ENCODE peak calls at places on chromosome 19, in ten cellular contexts. One of them, this sample, is unnamed.

GRCh38 chr19:1104452-1105216 is 840 bp downstream of the GPX4 start:
- DNase-seq in DND-41: peak; percentile 69
- DNase-seq in cardiac fibroblast: peak; percentile 60
- DNase-seq in T-cell: peak; percentile 40
- DNase-seq in activated T-cell treated with anti-CD3 and anti-CD28 coated beads for 24 hours: no peak
- DNase-seq in neural crest cell: peak; percentile 64
- DNase-seq in left ventricle myocardium inferior: peak; percentile 80
- DNase-seq in memory B cell: peak; percentile 90
- DNase-seq in stimulated activated CD8-positive, alpha-beta memory T cell treated with anti-CD3 and anti-CD28 coated beads, Interleukin-4, amount 100 ng/mL, for 1 hour: no peak
- DNase-seq in mesenteric fat pad: peak; percentile 95
- DNase-seq in this sample: peak; percentile 79

GRCh38 chr19:407501-408440 is 1.2 kb downstream of the C2CD4C start:
- DNase-seq in activated T-cell treated with anti-CD3 and anti-CD28 coated beads for 24 hours: no peak
- DNase-seq in DND-41: no peak
- DNase-seq in neural crest cell: no peak
- DNase-seq in left ventricle myocardium inferior: no peak
- DNase-seq in mesenteric fat pad: no peak
- DNase-seq in stimulated activated CD8-positive, alpha-beta memory T cell treated with anti-CD3 and anti-CD28 coated beads, Interleukin-4, amount 100 ng/mL, for 1 hour: no peak
- DNase-seq in memory B cell: no peak
- DNase-seq in T-cell: no peak
- DNase-seq in cardiac fibroblast: no peak
- DNase-seq in this sample: no peak

GRCh38 chr19:5692785-5693194 is 2.7 kb downstream of the RPL36 start:
- DNase-seq in neural crest cell: no peak
- DNase-seq in cardiac fibroblast: no peak
- DNase-seq in stimulated activated CD8-positive, alpha-beta memory T cell treated with anti-CD3 and anti-CD28 coated beads, Interleukin-4, amount 100 ng/mL, for 1 hour: no peak
- DNase-seq in T-cell: no peak
- DNase-seq in activated T-cell treated with anti-CD3 and anti-CD28 coated beads for 24 hours: no peak
- DNase-seq in left ventricle myocardium inferior: no peak
- DNase-seq in DND-41: no peak
- DNase-seq in mesenteric fat pad: no peak
- DNase-seq in memory B cell: no peak
- DNase-seq in this sample: no peak

GRCh38 chr19:5947435-5947834 is 30.5 kb downstream of the RANBP3 start:
- DNase-seq in stimulated activated CD8-positive, alpha-beta memory T cell treated with anti-CD3 and anti-CD28 coated beads, Interleukin-4, amount 100 ng/mL, for 1 hour: no peak
- DNase-seq in activated T-cell treated with anti-CD3 and anti-CD28 coated beads for 24 hours: no peak
- DNase-seq in T-cell: no peak
- DNase-seq in neural crest cell: no peak
- DNase-seq in cardiac fibroblast: peak; percentile 83
- DNase-seq in memory B cell: no peak
- DNase-seq in mesenteric fat pad: no peak
- DNase-seq in left ventricle myocardium inferior: peak; percentile 68
- DNase-seq in DND-41: no peak
- DNase-seq in this sample: no peak

GRCh38 chr19:48673436-48674100 is 751 bp upstream of the NTN5 start:
- DNase-seq in DND-41: no peak
- DNase-seq in neural crest cell: no peak
- DNase-seq in T-cell: no peak
- DNase-seq in mesenteric fat pad: no peak
- DNase-seq in left ventricle myocardium inferior: no peak
- DNase-seq in cardiac fibroblast: no peak
- DNase-seq in stimulated activated CD8-positive, alpha-beta memory T cell treated with anti-CD3 and anti-CD28 coated beads, Interleukin-4, amount 100 ng/mL, for 1 hour: no peak
- DNase-seq in memory B cell: no peak
- DNase-seq in activated T-cell treated with anti-CD3 and anti-CD28 coated beads for 24 hours: no peak
- DNase-seq in this sample: no peak

GRCh38 chr19:38656171-38656981 is 8.9 kb downstream of the ACTN4 start:
- DNase-seq in memory B cell: no peak
- DNase-seq in stimulated activated CD8-positive, alpha-beta memory T cell treated with anti-CD3 and anti-CD28 coated beads, Interleukin-4, amount 100 ng/mL, for 1 hour: no peak
- DNase-seq in cardiac fibroblast: peak; percentile 92
- DNase-seq in neural crest cell: no peak
- DNase-seq in mesenteric fat pad: no peak
- DNase-seq in T-cell: peak; percentile 23
- DNase-seq in activated T-cell treated with anti-CD3 and anti-CD28 coated beads for 24 hours: peak; percentile 39
- DNase-seq in left ventricle myocardium inferior: no peak
- DNase-seq in DND-41: peak; percentile 66
- DNase-seq in this sample: peak; percentile 48

GRCh38 chr19:46080561-46080960 is 39.8 kb upstream of the IGFL4 start:
- DNase-seq in DND-41: no peak
- DNase-seq in memory B cell: no peak
- DNase-seq in mesenteric fat pad: no peak
- DNase-seq in neural crest cell: no peak
- DNase-seq in cardiac fibroblast: peak; percentile 93
- DNase-seq in T-cell: no peak
- DNase-seq in activated T-cell treated with anti-CD3 and anti-CD28 coated beads for 24 hours: no peak
- DNase-seq in left ventricle myocardium inferior: no peak
- DNase-seq in stimulated activated CD8-positive, alpha-beta memory T cell treated with anti-CD3 and anti-CD28 coated beads, Interleukin-4, amount 100 ng/mL, for 1 hour: no peak
- DNase-seq in this sample: no peak

GRCh38 chr19:55137915-55138314 is 11.1 kb downstream of the TNNT1 start:
- DNase-seq in memory B cell: no peak
- DNase-seq in activated T-cell treated with anti-CD3 and anti-CD28 coated beads for 24 hours: no peak
- DNase-seq in T-cell: no peak
- DNase-seq in left ventricle myocardium inferior: no peak
- DNase-seq in neural crest cell: no peak
- DNase-seq in cardiac fibroblast: no peak
- DNase-seq in DND-41: no peak
- DNase-seq in stimulated activated CD8-positive, alpha-beta memory T cell treated with anti-CD3 and anti-CD28 coated beads, Interleukin-4, amount 100 ng/mL, for 1 hour: no peak
- DNase-seq in mesenteric fat pad: no peak
- DNase-seq in this sample: no peak

GRCh38 chr19:40270362-40271089 is 14.6 kb downstream of the AKT2 start:
- DNase-seq in stimulated activated CD8-positive, alpha-beta memory T cell treated with anti-CD3 and anti-CD28 coated beads, Interleukin-4, amount 100 ng/mL, for 1 hour: no peak
- DNase-seq in left ventricle myocardium inferior: no peak
- DNase-seq in neural crest cell: no peak
- DNase-seq in memory B cell: no peak
- DNase-seq in mesenteric fat pad: no peak
- DNase-seq in T-cell: no peak
- DNase-seq in cardiac fibroblast: no peak
- DNase-seq in activated T-cell treated with anti-CD3 and anti-CD28 coated beads for 24 hours: no peak
- DNase-seq in DND-41: no peak
- DNase-seq in this sample: no peak

GRCh38 chr19:3605361-3605760 is 1.3 kb downstream of the TBXA2R start:
- DNase-seq in T-cell: no peak
- DNase-seq in mesenteric fat pad: no peak
- DNase-seq in neural crest cell: no peak
- DNase-seq in cardiac fibroblast: no peak
- DNase-seq in left ventricle myocardium inferior: no peak
- DNase-seq in DND-41: no peak
- DNase-seq in stimulated activated CD8-positive, alpha-beta memory T cell treated with anti-CD3 and anti-CD28 coated beads, Interleukin-4, amount 100 ng/mL, for 1 hour: no peak
- DNase-seq in activated T-cell treated with anti-CD3 and anti-CD28 coated beads for 24 hours: no peak
- DNase-seq in memory B cell: no peak
- DNase-seq in this sample: no peak

GRCh38 chr19:1267441-1268391 is 1.4 kb upstream of the CIRBP start:
- DNase-seq in DND-41: no peak
- DNase-seq in T-cell: no peak
- DNase-seq in left ventricle myocardium inferior: no peak
- DNase-seq in cardiac fibroblast: peak; percentile 16
- DNase-seq in stimulated activated CD8-positive, alpha-beta memory T cell treated with anti-CD3 and anti-CD28 coated beads, Interleukin-4, amount 100 ng/mL, for 1 hour: no peak
- DNase-seq in activated T-cell treated with anti-CD3 and anti-CD28 coated beads for 24 hours: no peak
- DNase-seq in memory B cell: no peak
- DNase-seq in neural crest cell: no peak
- DNase-seq in mesenteric fat pad: no peak
- DNase-seq in this sample: no peak

GRCh38 chr19:58379276-58379675 is 1.6 kb downstream of the ZNF837 start:
- DNase-seq in activated T-cell treated with anti-CD3 and anti-CD28 coated beads for 24 hours: no peak
- DNase-seq in T-cell: no peak
- DNase-seq in mesenteric fat pad: no peak
- DNase-seq in cardiac fibroblast: no peak
- DNase-seq in left ventricle myocardium inferior: no peak
- DNase-seq in memory B cell: no peak
- DNase-seq in DND-41: no peak
- DNase-seq in neural crest cell: no peak
- DNase-seq in stimulated activated CD8-positive, alpha-beta memory T cell treated with anti-CD3 and anti-CD28 coated beads, Interleukin-4, amount 100 ng/mL, for 1 hour: no peak
- DNase-seq in this sample: no peak

GRCh38 chr19:17749912-17750317 is 1.4 kb upstream of the FCHO1 start:
- DNase-seq in stimulated activated CD8-positive, alpha-beta memory T cell treated with anti-CD3 and anti-CD28 coated beads, Interleukin-4, amount 100 ng/mL, for 1 hour: no peak
- DNase-seq in neural crest cell: no peak
- DNase-seq in activated T-cell treated with anti-CD3 and anti-CD28 coated beads for 24 hours: no peak
- DNase-seq in T-cell: no peak
- DNase-seq in left ventricle myocardium inferior: no peak
- DNase-seq in DND-41: peak; percentile 18
- DNase-seq in cardiac fibroblast: peak; percentile 32
- DNase-seq in mesenteric fat pad: no peak
- DNase-seq in memory B cell: no peak
- DNase-seq in this sample: no peak

GRCh38 chr19:16830679-16831078 is 1.5 kb downstream of the SIN3B start:
- DNase-seq in memory B cell: no peak
- DNase-seq in left ventricle myocardium inferior: no peak
- DNase-seq in stimulated activated CD8-positive, alpha-beta memory T cell treated with anti-CD3 and anti-CD28 coated beads, Interleukin-4, amount 100 ng/mL, for 1 hour: no peak
- DNase-seq in DND-41: no peak
- DNase-seq in neural crest cell: no peak
- DNase-seq in cardiac fibroblast: peak; percentile 43
- DNase-seq in activated T-cell treated with anti-CD3 and anti-CD28 coated beads for 24 hours: no peak
- DNase-seq in mesenteric fat pad: no peak
- DNase-seq in T-cell: no peak
- DNase-seq in this sample: no peak

GRCh38 chr19:7224995-7225394 is 69.2 kb downstream of the INSR start:
- DNase-seq in stimulated activated CD8-positive, alpha-beta memory T cell treated with anti-CD3 and anti-CD28 coated beads, Interleukin-4, amount 100 ng/mL, for 1 hour: no peak
- DNase-seq in neural crest cell: no peak
- DNase-seq in cardiac fibroblast: no peak
- DNase-seq in memory B cell: no peak
- DNase-seq in left ventricle myocardium inferior: no peak
- DNase-seq in T-cell: no peak
- DNase-seq in mesenteric fat pad: no peak
- DNase-seq in DND-41: no peak
- DNase-seq in activated T-cell treated with anti-CD3 and anti-CD28 coated beads for 24 hours: no peak
- DNase-seq in this sample: no peak

GRCh38 chr19:38657633-38658222 is 10.3 kb downstream of the ACTN4 start:
- DNase-seq in activated T-cell treated with anti-CD3 and anti-CD28 coated beads for 24 hours: no peak
- DNase-seq in DND-41: no peak
- DNase-seq in mesenteric fat pad: no peak
- DNase-seq in left ventricle myocardium inferior: no peak
- DNase-seq in T-cell: no peak
- DNase-seq in cardiac fibroblast: peak; percentile 91
- DNase-seq in stimulated activated CD8-positive, alpha-beta memory T cell treated with anti-CD3 and anti-CD28 coated beads, Interleukin-4, amount 100 ng/mL, for 1 hour: no peak
- DNase-seq in neural crest cell: no peak
- DNase-seq in memory B cell: no peak
- DNase-seq in this sample: no peak

GRCh38 chr19:48419158-48419920 is 25.9 kb downstream of the GRIN2D start:
- DNase-seq in left ventricle myocardium inferior: peak; percentile 43
- DNase-seq in activated T-cell treated with anti-CD3 and anti-CD28 coated beads for 24 hours: peak; percentile 55
- DNase-seq in DND-41: peak; percentile 67
- DNase-seq in mesenteric fat pad: no peak
- DNase-seq in neural crest cell: peak; percentile 50
- DNase-seq in stimulated activated CD8-positive, alpha-beta memory T cell treated with anti-CD3 and anti-CD28 coated beads, Interleukin-4, amount 100 ng/mL, for 1 hour: no peak
- DNase-seq in cardiac fibroblast: peak; percentile 36
- DNase-seq in memory B cell: peak; percentile 59
- DNase-seq in T-cell: peak; percentile 64
- DNase-seq in this sample: peak; percentile 78

GRCh38 chr19:41877490-41877876 is 404 bp downstream of the CD79A start:
- DNase-seq in memory B cell: peak; percentile 62
- DNase-seq in mesenteric fat pad: no peak
- DNase-seq in stimulated activated CD8-positive, alpha-beta memory T cell treated with anti-CD3 and anti-CD28 coated beads, Interleukin-4, amount 100 ng/mL, for 1 hour: no peak
- DNase-seq in T-cell: no peak
- DNase-seq in activated T-cell treated with anti-CD3 and anti-CD28 coated beads for 24 hours: no peak
- DNase-seq in cardiac fibroblast: no peak
- DNase-seq in DND-41: peak; percentile 60
- DNase-seq in left ventricle myocardium inferior: no peak
- DNase-seq in neural crest cell: no peak
- DNase-seq in this sample: no peak

GRCh38 chr19:33453207-33453736 is 68.3 kb downstream of the PEPD start:
- DNase-seq in DND-41: no peak
- DNase-seq in T-cell: no peak
- DNase-seq in left ventricle myocardium inferior: no peak
- DNase-seq in neural crest cell: no peak
- DNase-seq in cardiac fibroblast: no peak
- DNase-seq in memory B cell: no peak
- DNase-seq in stimulated activated CD8-positive, alpha-beta memory T cell treated with anti-CD3 and anti-CD28 coated beads, Interleukin-4, amount 100 ng/mL, for 1 hour: no peak
- DNase-seq in activated T-cell treated with anti-CD3 and anti-CD28 coated beads for 24 hours: no peak
- DNase-seq in mesenteric fat pad: no peak
- DNase-seq in this sample: no peak

GRCh38 chr19:1685046-1685445 is 32.6 kb upstream of the TCF3 start:
- DNase-seq in activated T-cell treated with anti-CD3 and anti-CD28 coated beads for 24 hours: no peak
- DNase-seq in stimulated activated CD8-positive, alpha-beta memory T cell treated with anti-CD3 and anti-CD28 coated beads, Interleukin-4, amount 100 ng/mL, for 1 hour: no peak
- DNase-seq in memory B cell: no peak
- DNase-seq in DND-41: no peak
- DNase-seq in T-cell: no peak
- DNase-seq in neural crest cell: no peak
- DNase-seq in left ventricle myocardium inferior: no peak
- DNase-seq in cardiac fibroblast: no peak
- DNase-seq in mesenteric fat pad: no peak
- DNase-seq in this sample: no peak

GRCh38 chr19:44740351-44740824 is 8.1 kb upstream of the BCL3 start:
- DNase-seq in T-cell: no peak
- DNase-seq in cardiac fibroblast: no peak
- DNase-seq in mesenteric fat pad: no peak
- DNase-seq in stimulated activated CD8-positive, alpha-beta memory T cell treated with anti-CD3 and anti-CD28 coated beads, Interleukin-4, amount 100 ng/mL, for 1 hour: no peak
- DNase-seq in DND-41: no peak
- DNase-seq in activated T-cell treated with anti-CD3 and anti-CD28 coated beads for 24 hours: no peak
- DNase-seq in neural crest cell: no peak
- DNase-seq in left ventricle myocardium inferior: no peak
- DNase-seq in memory B cell: no peak
- DNase-seq in this sample: no peak

GRCh38 chr19:10228925-10229324 is 2.2 kb downstream of the S1PR2 start:
- DNase-seq in stimulated activated CD8-positive, alpha-beta memory T cell treated with anti-CD3 and anti-CD28 coated beads, Interleukin-4, amount 100 ng/mL, for 1 hour: no peak
- DNase-seq in left ventricle myocardium inferior: no peak
- DNase-seq in activated T-cell treated with anti-CD3 and anti-CD28 coated beads for 24 hours: no peak
- DNase-seq in cardiac fibroblast: peak; percentile 61
- DNase-seq in DND-41: peak; percentile 40
- DNase-seq in mesenteric fat pad: no peak
- DNase-seq in neural crest cell: no peak
- DNase-seq in memory B cell: no peak
- DNase-seq in T-cell: peak; percentile 37
- DNase-seq in this sample: no peak

GRCh38 chr19:6138066-6138465 is 2.6 kb downstream of the ACSBG2 start:
- DNase-seq in T-cell: no peak
- DNase-seq in neural crest cell: no peak
- DNase-seq in stimulated activated CD8-positive, alpha-beta memory T cell treated with anti-CD3 and anti-CD28 coated beads, Interleukin-4, amount 100 ng/mL, for 1 hour: no peak
- DNase-seq in activated T-cell treated with anti-CD3 and anti-CD28 coated beads for 24 hours: no peak
- DNase-seq in left ventricle myocardium inferior: no peak
- DNase-seq in cardiac fibroblast: no peak
- DNase-seq in mesenteric fat pad: no peak
- DNase-seq in DND-41: no peak
- DNase-seq in memory B cell: no peak
- DNase-seq in this sample: no peak

GRCh38 chr19:15836345-15836594 is 20.8 kb upstream of the OR10H1 start:
- DNase-seq in neural crest cell: no peak
- DNase-seq in left ventricle myocardium inferior: no peak
- DNase-seq in stimulated activated CD8-positive, alpha-beta memory T cell treated with anti-CD3 and anti-CD28 coated beads, Interleukin-4, amount 100 ng/mL, for 1 hour: no peak
- DNase-seq in mesenteric fat pad: peak; percentile 89
- DNase-seq in T-cell: no peak
- DNase-seq in memory B cell: no peak
- DNase-seq in DND-41: no peak
- DNase-seq in activated T-cell treated with anti-CD3 and anti-CD28 coated beads for 24 hours: no peak
- DNase-seq in cardiac fibroblast: no peak
- DNase-seq in this sample: no peak

GRCh38 chr19:48966541-48967345 is 1.6 kb downstream of the FTL start:
- DNase-seq in left ventricle myocardium inferior: no peak
- DNase-seq in cardiac fibroblast: peak; percentile 30
- DNase-seq in memory B cell: no peak
- DNase-seq in T-cell: no peak
- DNase-seq in DND-41: no peak
- DNase-seq in activated T-cell treated with anti-CD3 and anti-CD28 coated beads for 24 hours: no peak
- DNase-seq in neural crest cell: no peak
- DNase-seq in mesenteric fat pad: no peak
- DNase-seq in stimulated activated CD8-positive, alpha-beta memory T cell treated with anti-CD3 and anti-CD28 coated beads, Interleukin-4, amount 100 ng/mL, for 1 hour: no peak
- DNase-seq in this sample: no peak

GRCh38 chr19:47523473-47523872 is 8.6 kb upstream of the NAPA start:
- DNase-seq in T-cell: no peak
- DNase-seq in cardiac fibroblast: no peak
- DNase-seq in DND-41: no peak
- DNase-seq in stimulated activated CD8-positive, alpha-beta memory T cell treated with anti-CD3 and anti-CD28 coated beads, Interleukin-4, amount 100 ng/mL, for 1 hour: no peak
- DNase-seq in memory B cell: no peak
- DNase-seq in left ventricle myocardium inferior: no peak
- DNase-seq in activated T-cell treated with anti-CD3 and anti-CD28 coated beads for 24 hours: no peak
- DNase-seq in neural crest cell: no peak
- DNase-seq in mesenteric fat pad: no peak
- DNase-seq in this sample: no peak

GRCh38 chr19:58409010-58409790 is 751 bp downstream of the ZNF584 start:
- DNase-seq in memory B cell: no peak
- DNase-seq in neural crest cell: no peak
- DNase-seq in DND-41: peak; percentile 60
- DNase-seq in stimulated activated CD8-positive, alpha-beta memory T cell treated with anti-CD3 and anti-CD28 coated beads, Interleukin-4, amount 100 ng/mL, for 1 hour: no peak
- DNase-seq in activated T-cell treated with anti-CD3 and anti-CD28 coated beads for 24 hours: peak; percentile 30
- DNase-seq in T-cell: no peak
- DNase-seq in mesenteric fat pad: no peak
- DNase-seq in left ventricle myocardium inferior: no peak
- DNase-seq in cardiac fibroblast: no peak
- DNase-seq in this sample: peak; percentile 46

GRCh38 chr19:10268077-10268476 is 2.8 kb upstream of the ICAM1 start:
- DNase-seq in mesenteric fat pad: no peak
- DNase-seq in left ventricle myocardium inferior: no peak
- DNase-seq in stimulated activated CD8-positive, alpha-beta memory T cell treated with anti-CD3 and anti-CD28 coated beads, Interleukin-4, amount 100 ng/mL, for 1 hour: no peak
- DNase-seq in activated T-cell treated with anti-CD3 and anti-CD28 coated beads for 24 hours: no peak
- DNase-seq in memory B cell: no peak
- DNase-seq in T-cell: no peak
- DNase-seq in neural crest cell: no peak
- DNase-seq in cardiac fibroblast: no peak
- DNase-seq in DND-41: no peak
- DNase-seq in this sample: no peak